ENCODE peak calls at places on chromosomes 5 and 9, in six cellular contexts. Z, B, N, D, H and V are unnamed samples.
A peak's percentile ranks its signal among the peaks of the same experiment; 100 is the strongest.

GRCh38 chr9:131670247-131670681 is 69.6 kb downstream of the RAPGEF1 start:
- DNase-seq in Z (peak; percentile 76), B (no peak), N (no peak), D (no peak), H (no peak), V (no peak)

GRCh38 chr5:2750026-2750757 is 1.3 kb downstream of the IRX2 start:
- DNase-seq in Z (no peak), B (no peak), N (no peak), D (no peak), H (no peak), V (peak; percentile 37)

GRCh38 chr9:100498592-100498991 is 25.6 kb downstream of the TMEFF1 start:
- DNase-seq in Z (no peak), B (no peak), N (no peak), D (no peak), H (no peak), V (no peak)

GRCh38 chr5:78920604-78921003 is 64.5 kb downstream of the ARSB start:
- DNase-seq in Z (no peak), B (no peak), N (no peak), D (no peak), H (no peak), V (no peak)

GRCh38 chr5:122111513-122111912 is 17.8 kb upstream of the ZNF474 start:
- DNase-seq in Z (no peak), B (no peak), N (no peak), D (no peak), H (no peak), V (no peak)

GRCh38 chr5:88952344-88952743 is 69.4 kb upstream of the MEF2C start:
- DNase-seq in Z (no peak), B (no peak), N (peak; percentile 60), D (no peak), H (no peak), V (no peak)

GRCh38 chr5:145463634-145464033 is 371.5 kb downstream of the PRELID2 start:
- DNase-seq in Z (no peak), B (no peak), N (no peak), D (no peak), H (no peak), V (no peak)

GRCh38 chr5:96629774-96630173 is 32.4 kb upstream of the CAST start:
- DNase-seq in Z (no peak), B (peak; percentile 38), N (no peak), D (no peak), H (no peak), V (no peak)

GRCh38 chr5:42665857-42666256 is 90.8 kb upstream of the CCDC152 start:
- DNase-seq in Z (no peak), B (no peak), N (no peak), D (no peak), H (no peak), V (no peak)

GRCh38 chr5:159139787-159140186 is 40.1 kb upstream of the EBF1 start:
- DNase-seq in Z (no peak), B (no peak), N (no peak), D (no peak), H (no peak), V (no peak)

GRCh38 chr5:93570294-93571110 is 10.5 kb downstream of the NR2F1-AS1 start:
- DNase-seq in Z (no peak), B (no peak), N (no peak), D (no peak), H (no peak), V (no peak)

GRCh38 chr9:134326754-134327526 is 685 bp downstream of the RXRA start:
- DNase-seq in Z (no peak), B (no peak), N (no peak), D (no peak), H (no peak), V (peak; percentile 14)

GRCh38 chr9:131727795-131728545 is 11.9 kb downstream of the RAPGEF1 start:
- DNase-seq in Z (no peak), B (no peak), N (no peak), D (no peak), H (no peak), V (no peak)

GRCh38 chr9:3138236-3139229 is 294.6 kb upstream of the PUM3 start:
- DNase-seq in Z (no peak), B (no peak), N (no peak), D (no peak), H (no peak), V (no peak)

GRCh38 chr5:55742778-55743177 is 4.9 kb downstream of the DDX4 start:
- DNase-seq in Z (no peak), B (no peak), N (no peak), D (no peak), H (no peak), V (no peak)

GRCh38 chr5:95631991-95632675 is 12.2 kb downstream of the GPR150 start:
- DNase-seq in Z (peak; percentile 25), B (no peak), N (no peak), D (no peak), H (no peak), V (no peak)

GRCh38 chr5:61279725-61280124 is 52.3 kb upstream of the ZSWIM6 start:
- DNase-seq in Z (no peak), B (no peak), N (peak; percentile 29), D (no peak), H (no peak), V (no peak)

GRCh38 chr5:82275267-82275664 is 2.9 kb downstream of the RPS23 start:
- DNase-seq in Z (no peak), B (no peak), N (no peak), D (no peak), H (no peak), V (no peak)

GRCh38 chr9:14433841-14434511 is 120.0 kb upstream of the NFIB start:
- DNase-seq in Z (no peak), B (no peak), N (peak; percentile 43), D (no peak), H (peak; percentile 39), V (no peak)

GRCh38 chr5:178382689-178383276 is 150.2 kb upstream of the PHYKPL start:
- DNase-seq in Z (no peak), B (no peak), N (no peak), D (no peak), H (no peak), V (no peak)

GRCh38 chr9:96626912-96627311 is 7.3 kb upstream of the CDC14B start:
- DNase-seq in Z (no peak), B (no peak), N (no peak), D (no peak), H (no peak), V (no peak)